ENCODE peak calls at places on chromosomes 5 and 9, in five cellular contexts. Q is mammary epithelial cell, V is adipocyte, B is kidney, J is mesenchymal stem cell. A is an unnamed sample.

GRCh38 chr9:119701651-119702050 is 332.4 kb upstream of the BRINP1 start:
- DNase-seq in Q (no peak), V (no peak), B (no peak), J (no peak), A (no peak)

GRCh38 chr9:88387035-88387732 is 1.1 kb upstream of the SPIN1 start:
- DNase-seq in Q (peak; percentile 69), V (peak; percentile 40), B (peak; percentile 79), J (peak; percentile 73), A (no peak)

GRCh38 chr9:83245979-83246659 is 183.2 kb upstream of the RASEF start:
- DNase-seq in Q (no peak), V (no peak), B (no peak), J (no peak), A (no peak)

GRCh38 chr5:168172718-168173045 is 118.8 kb upstream of the WWC1 start:
- DNase-seq in Q (no peak), V (no peak), B (no peak), J (no peak), A (no peak)

GRCh38 chr5:87574106-87574505 is 161.4 kb upstream of the CCNH start:
- DNase-seq in Q (no peak), V (no peak), B (no peak), J (no peak), A (no peak)

GRCh38 chr9:133173056-133173455 is 9.3 kb upstream of the GBGT1 start:
- DNase-seq in Q (no peak), V (no peak), B (no peak), J (no peak), A (no peak)

GRCh38 chr5:67015577-67016290 is 180.9 kb downstream of the CD180 start:
- DNase-seq in Q (peak; percentile 91), V (no peak), B (no peak), J (peak; percentile 48), A (no peak)

GRCh38 chr9:37667706-37668672 is 17.2 kb downstream of the FRMPD1 start:
- DNase-seq in Q (no peak), V (no peak), B (no peak), J (peak; percentile 1), A (peak; percentile 87)

GRCh38 chr5:63555874-63556273 is 406.4 kb downstream of the HTR1A start:
- DNase-seq in Q (peak; percentile 17), V (no peak), B (no peak), J (no peak), A (no peak)

GRCh38 chr9:134708672-134709038 is 67.1 kb downstream of the COL5A1 start:
- DNase-seq in Q (no peak), V (no peak), B (peak; percentile 51), J (no peak), A (no peak)

GRCh38 chr9:96418920-96419690 is 935 bp upstream of the ZNF367 start:
- DNase-seq in Q (peak; percentile 68), V (peak; percentile 77), B (no peak), J (no peak), A (peak; percentile 82)

GRCh38 chr5:130323804-130324454 is 419.7 kb downstream of the CHSY3 start:
- DNase-seq in Q (peak; percentile 75), V (no peak), B (no peak), J (peak; percentile 43), A (no peak)

GRCh38 chr9:86434039-86434726 is 80.0 kb upstream of the TUT7 start:
- DNase-seq in Q (peak; percentile 35), V (peak; percentile 89), B (no peak), J (peak; percentile 80), A (no peak)

GRCh38 chr5:39109616-39110015 is 35.4 kb upstream of the RICTOR start:
- DNase-seq in Q (no peak), V (no peak), B (no peak), J (no peak), A (no peak)

GRCh38 chr9:4666042-4666699 is at the start of gene SPATA6L:
- DNase-seq in Q (peak; percentile 48), V (peak; percentile 70), B (peak; percentile 90), J (peak; percentile 73), A (peak; percentile 66)

GRCh38 chr5:75756991-75757390 is 39.8 kb upstream of the POC5 start:
- DNase-seq in Q (peak; percentile 6), V (peak; percentile 2), B (no peak), J (no peak), A (no peak)

GRCh38 chr9:74458832-74459231 is 38.3 kb upstream of the RORB start:
- DNase-seq in Q (no peak), V (no peak), B (no peak), J (no peak), A (no peak)

GRCh38 chr9:20419552-20419951 is 202.7 kb downstream of the MLLT3 start:
- DNase-seq in Q (no peak), V (peak; percentile 60), B (no peak), J (no peak), A (no peak)

GRCh38 chr9:97982191-97982718 is 886 bp upstream of the ANP32B start:
- DNase-seq in Q (no peak), V (no peak), B (no peak), J (peak; percentile 9), A (no peak)

GRCh38 chr5:78553991-78554390 is 94.6 kb downstream of the LHFPL2 start:
- DNase-seq in Q (no peak), V (no peak), B (no peak), J (no peak), A (no peak)

GRCh38 chr5:98631311-98632054 is 142.0 kb upstream of the RGMB start:
- DNase-seq in Q (peak; percentile 34), V (peak; percentile 64), B (no peak), J (peak; percentile 37), A (no peak)

GRCh38 chr5:113806250-113806649 is 292.8 kb downstream of the YTHDC2 start:
- DNase-seq in Q (peak; percentile 17), V (peak; percentile 63), B (no peak), J (peak; percentile 57), A (peak; percentile 51)

GRCh38 chr5:75358117-75358516 is 21.1 kb downstream of the HMGCR start:
- DNase-seq in Q (no peak), V (no peak), B (no peak), J (no peak), A (no peak)

GRCh38 chr9:79028101-79028500 is 543.7 kb upstream of the TLE4 start:
- DNase-seq in Q (peak; percentile 47), V (peak; percentile 53), B (no peak), J (peak; percentile 11), A (no peak)

GRCh38 chr9:118829334-118829733 is 539.9 kb downstream of the BRINP1 start:
- DNase-seq in Q (peak; percentile 22), V (peak; percentile 62), B (no peak), J (peak; percentile 16), A (no peak)

GRCh38 chr5:140358738-140359310 is 1.2 kb upstream of the SLC4A9 start:
- DNase-seq in Q (no peak), V (peak; percentile 68), B (no peak), J (peak; percentile 63), A (peak; percentile 86)

GRCh38 chr5:169548315-169548714 is 35.3 kb upstream of the SPDL1 start:
- DNase-seq in Q (peak; percentile 38), V (peak; percentile 86), B (no peak), J (peak; percentile 18), A (no peak)

GRCh38 chr5:118605761-118606160 is 382.6 kb downstream of the DTWD2 start:
- DNase-seq in Q (no peak), V (no peak), B (no peak), J (no peak), A (no peak)

GRCh38 chr5:107359033-107359915 is 311.5 kb downstream of the EFNA5 start:
- DNase-seq in Q (peak; percentile 19), V (peak; percentile 64), B (no peak), J (peak; percentile 46), A (no peak)

DNA sequence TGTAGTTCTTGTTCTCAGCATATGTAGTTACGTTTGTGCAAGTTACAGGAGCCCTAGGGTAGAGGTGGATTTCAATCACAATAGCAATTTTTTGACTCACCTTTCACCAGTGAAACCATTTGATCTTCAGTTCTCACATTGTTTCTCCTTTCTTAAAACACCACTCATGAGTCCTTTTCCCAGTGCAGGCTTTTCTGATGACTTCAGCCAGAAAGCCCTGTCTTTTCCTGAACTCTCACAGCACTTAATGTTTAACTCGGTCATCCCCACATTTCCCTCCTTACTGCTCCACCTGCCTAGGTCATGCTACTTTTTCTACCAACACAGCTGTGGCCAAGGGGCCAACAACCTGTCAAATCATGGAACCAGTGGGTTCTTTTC is 37.9 kb downstream of the ARHGEF28 start:
- DNase-seq in Q (no peak), V (no peak), B (no peak), J (no peak), A (no peak)
- H3K4me1 ChIP-seq in Q (peaks cover 20% of the 10 kb centered on the region), V (peaks cover 21% of the 10 kb centered on the region), B (peaks cover 7% of the 10 kb centered on the region), J (peaks cover 10% of the 10 kb centered on the region), A (no peaks in the 10 kb centered on the region)

GRCh38 chr9:109471475-109471874 is 26.6 kb downstream of the PTPN3 start:
- DNase-seq in Q (no peak), V (no peak), B (no peak), J (no peak), A (no peak)

GRCh38 chr9:109467936-109468335 is 30.2 kb downstream of the PTPN3 start:
- DNase-seq in Q (peak; percentile 70), V (peak; percentile 21), B (no peak), J (no peak), A (no peak)

GRCh38 chr9:109466623-109467590 is 31.2 kb downstream of the PTPN3 start:
- DNase-seq in Q (peak; percentile 85), V (no peak), B (no peak), J (no peak), A (no peak)

GRCh38 chr9:109469646-109470358 is 28.3 kb downstream of the PTPN3 start:
- DNase-seq in Q (peak; percentile 80), V (peak; percentile 89), B (peak; percentile 80), J (peak; percentile 73), A (peak; percentile 92)

GRCh38 chr9:109468927-109469326 is 29.2 kb downstream of the PTPN3 start:
- DNase-seq in Q (peak; percentile 54), V (peak; percentile 19), B (no peak), J (no peak), A (no peak)
- H3K9ac ChIP-seq in Q (no peak overlapping the region), V (no peak overlapping the region), B (no peak overlapping the region), J (no peak overlapping the region), A (no peak overlapping the region)

GRCh38 chr9:121271368-121272351 is 3.7 kb downstream of the GSN start:
- DNase-seq in Q (peak; percentile 48), V (peak; percentile 83), B (no peak), J (peak; percentile 82), A (no peak)
- H3K4me3 ChIP-seq in Q (no peak overlapping the region), V (peak overlapping the region; percentile 93), B (no peak overlapping the region), J (no peak overlapping the region), A (no peak overlapping the region)

GRCh38 chr9:121638901-121639592 is 12.4 kb upstream of the DAB2IP start:
- DNase-seq in Q (no peak), V (no peak), B (no peak), J (no peak), A (no peak)

GRCh38 chr9:121641228-121641611 is 10.2 kb upstream of the DAB2IP start:
- DNase-seq in Q (no peak), V (no peak), B (no peak), J (no peak), A (no peak)

GRCh38 chr9:121639619-121640018 is 11.8 kb upstream of the DAB2IP start:
- DNase-seq in Q (no peak), V (no peak), B (no peak), J (no peak), A (no peak)

GRCh38 chr9:121640486-121641227 is 10.8 kb upstream of the DAB2IP start:
- DNase-seq in Q (no peak), V (no peak), B (peak; percentile 10), J (no peak), A (no peak)

DNA sequence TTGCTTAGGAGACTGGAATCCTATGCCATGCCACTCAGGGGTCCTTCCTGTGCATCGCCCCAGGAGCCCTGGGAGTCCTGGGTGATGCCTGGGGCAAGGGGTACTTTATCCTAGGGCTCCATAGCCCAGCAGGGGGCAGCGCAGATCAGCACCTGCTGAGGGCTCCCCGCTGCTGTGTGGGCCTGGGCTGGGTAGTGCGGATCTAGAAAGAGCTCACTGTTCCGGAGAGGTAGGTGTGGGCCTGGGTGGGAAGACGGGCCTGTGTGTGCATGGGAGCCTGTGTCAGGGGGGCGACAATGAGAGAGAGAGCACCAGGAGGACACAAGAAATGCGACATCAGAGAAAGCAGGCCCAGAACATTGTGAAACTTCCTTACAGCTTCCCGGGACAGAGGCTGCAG is 11.4 kb upstream of the DAB2IP start:
- DNase-seq in Q (no peak), V (peak; percentile 24), B (peak; percentile 77), J (peak; percentile 29), A (peak; percentile 88)
- H3K4me1 ChIP-seq in Q (peaks cover 23% of the 10 kb centered on the region), V (peaks cover 20% of the 10 kb centered on the region), B (peaks cover 31% of the 10 kb centered on the region), J (peaks cover 31% of the 10 kb centered on the region), A (peaks cover 3% of the 10 kb centered on the region)